ENCODE peak calls at places on chromosomes 13 and 19, in seven cellular contexts. One of them, this sample, is unnamed.

GRCh38 chr13:88824218-88824617 is 1153.0 kb downstream of the SLITRK5 start:
- DNase-seq in breast epithelium: no peak
- DNase-seq in right lobe of liver: no peak
- DNase-seq in body of pancreas: no peak
- DNase-seq in H1: no peak
- DNase-seq in GM12878: no peak
- DNase-seq in IMR-90: no peak
- DNase-seq in this sample: no peak

GRCh38 chr13:24085662-24086061 is 74.9 kb upstream of the SPATA13 start:
- DNase-seq in H1: no peak
- DNase-seq in body of pancreas: no peak
- DNase-seq in IMR-90: no peak
- DNase-seq in right lobe of liver: no peak
- DNase-seq in breast epithelium: no peak
- DNase-seq in GM12878: no peak
- DNase-seq in this sample: no peak

GRCh38 chr19:50906217-50906616 is 5.0 kb downstream of the KLK4 start:
- DNase-seq in IMR-90: no peak
- DNase-seq in body of pancreas: peak
- DNase-seq in GM12878: no peak
- DNase-seq in breast epithelium: no peak
- DNase-seq in H1: no peak
- DNase-seq in right lobe of liver: no peak
- DNase-seq in this sample: no peak

GRCh38 chr13:94020833-94021232 is 458.6 kb downstream of the DCT start:
- DNase-seq in GM12878: no peak
- DNase-seq in body of pancreas: no peak
- DNase-seq in right lobe of liver: no peak
- DNase-seq in IMR-90: peak
- DNase-seq in breast epithelium: no peak
- DNase-seq in H1: no peak
- DNase-seq in this sample: no peak

GRCh38 chr19:55398200-55398947 is 9.2 kb downstream of the UBE2S start:
- DNase-seq in breast epithelium: no peak
- DNase-seq in right lobe of liver: no peak
- DNase-seq in H1: no peak
- DNase-seq in body of pancreas: no peak
- DNase-seq in GM12878: no peak
- DNase-seq in IMR-90: no peak
- DNase-seq in this sample: no peak

GRCh38 chr19:17214531-17215124 is 529 bp upstream of the USE1 start:
- DNase-seq in body of pancreas: no peak
- DNase-seq in breast epithelium: no peak
- DNase-seq in H1: no peak
- DNase-seq in right lobe of liver: no peak
- DNase-seq in IMR-90: no peak
- DNase-seq in GM12878: no peak
- DNase-seq in this sample: no peak

GRCh38 chr13:28100149-28101121 is at the start of gene FLT3:
- DNase-seq in breast epithelium: no peak
- DNase-seq in GM12878: no peak
- DNase-seq in H1: peak
- DNase-seq in IMR-90: peak
- DNase-seq in body of pancreas: peak
- DNase-seq in right lobe of liver: peak
- DNase-seq in this sample: no peak

GRCh38 chr13:51739403-51740112 is 64.4 kb downstream of the DHRS12 start:
- DNase-seq in IMR-90: no peak
- DNase-seq in body of pancreas: no peak
- DNase-seq in right lobe of liver: no peak
- DNase-seq in H1: no peak
- DNase-seq in breast epithelium: no peak
- DNase-seq in GM12878: no peak
- DNase-seq in this sample: no peak

GRCh38 chr19:34232566-34233481 is 21.5 kb upstream of the GARRE1 start:
- DNase-seq in GM12878: no peak
- DNase-seq in right lobe of liver: no peak
- DNase-seq in H1: no peak
- DNase-seq in breast epithelium: peak
- DNase-seq in IMR-90: peak
- DNase-seq in body of pancreas: peak
- DNase-seq in this sample: no peak

GRCh38 chr13:20489185-20489820 is 36.4 kb downstream of the CRYL1 start:
- DNase-seq in H1: no peak
- DNase-seq in body of pancreas: peak
- DNase-seq in IMR-90: peak
- DNase-seq in right lobe of liver: no peak
- DNase-seq in GM12878: no peak
- DNase-seq in breast epithelium: no peak
- DNase-seq in this sample: no peak
- TF ChIP-seq CTCF in H1: peak
- TF ChIP-seq CTCF in body of pancreas: peak
- TF ChIP-seq CTCF in IMR-90: peak
- TF ChIP-seq CTCF in right lobe of liver: no peak
- TF ChIP-seq CTCF in GM12878: peak
- TF ChIP-seq CTCF in breast epithelium: peak
- TF ChIP-seq CTCF in this sample: no peak

DNA sequence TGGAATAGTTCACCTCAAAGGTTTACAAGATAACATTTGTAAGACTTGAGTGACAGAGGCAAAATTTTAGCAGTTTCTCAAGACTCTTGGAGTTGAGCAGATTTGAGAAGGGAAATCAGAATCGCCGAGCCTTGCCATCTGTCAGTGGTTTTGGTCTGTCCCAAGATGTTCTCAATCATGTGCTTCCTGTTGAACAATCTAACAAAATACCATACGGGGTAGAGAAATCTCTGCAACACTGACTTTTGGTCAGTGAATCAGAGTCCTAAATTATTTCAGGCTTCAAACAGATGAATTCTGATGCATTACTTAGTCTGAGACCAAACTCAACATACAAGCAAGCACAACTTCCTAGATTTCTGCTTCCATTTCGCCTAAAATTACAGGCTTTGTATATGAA is 3.8 kb downstream of the KCTD12 start:
- DNase-seq in GM12878: no peak
- DNase-seq in breast epithelium: no peak
- DNase-seq in body of pancreas: no peak
- DNase-seq in right lobe of liver: no peak
- DNase-seq in IMR-90: no peak
- DNase-seq in H1: no peak
- DNase-seq in this sample: no peak
- TF ChIP-seq POLR2A in GM12878: no peak
- TF ChIP-seq POLR2A in breast epithelium: no peak
- TF ChIP-seq POLR2A in body of pancreas: no peak
- TF ChIP-seq POLR2A in right lobe of liver: peak
- TF ChIP-seq POLR2A in IMR-90: no peak
- TF ChIP-seq POLR2A in H1: no peak
- TF ChIP-seq POLR2A in this sample: no peak

DNA sequence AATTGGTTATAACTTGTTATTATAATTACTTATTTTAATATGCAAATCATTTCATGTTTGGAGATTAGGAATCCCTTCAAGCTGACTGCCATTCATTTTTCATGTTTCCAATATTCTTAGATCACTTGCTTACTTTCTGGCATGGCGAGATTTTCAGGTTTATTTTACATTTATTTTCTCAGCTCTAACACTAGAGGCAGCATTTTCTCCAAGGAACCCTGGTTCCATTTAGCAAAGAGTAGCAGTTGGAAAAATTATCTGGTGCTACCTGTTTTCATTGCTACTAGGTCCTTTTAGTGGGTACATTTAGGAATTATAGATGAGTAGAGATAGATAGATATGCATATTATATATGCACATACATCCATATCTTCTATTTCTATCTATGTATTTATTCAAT is 90.9 kb upstream of the TRPC4 start:
- DNase-seq in body of pancreas: no peak
- DNase-seq in IMR-90: peak
- DNase-seq in right lobe of liver: no peak
- DNase-seq in breast epithelium: no peak
- DNase-seq in H1: no peak
- DNase-seq in GM12878: no peak
- DNase-seq in this sample: no peak
- TF ChIP-seq CTCF in body of pancreas: no peak
- TF ChIP-seq CTCF in IMR-90: peak
- TF ChIP-seq CTCF in right lobe of liver: peak
- TF ChIP-seq CTCF in breast epithelium: no peak
- TF ChIP-seq CTCF in H1: peak
- TF ChIP-seq CTCF in GM12878: peak
- TF ChIP-seq CTCF in this sample: no peak

GRCh38 chr19:15432629-15433518 is 14.1 kb upstream of the AKAP8L start:
- DNase-seq in body of pancreas: peak
- DNase-seq in breast epithelium: peak
- DNase-seq in GM12878: peak
- DNase-seq in right lobe of liver: peak
- DNase-seq in H1: no peak
- DNase-seq in IMR-90: peak
- DNase-seq in this sample: no peak
- TF ChIP-seq POLR2A in body of pancreas: peak
- TF ChIP-seq POLR2A in breast epithelium: no peak
- TF ChIP-seq POLR2A in GM12878: peak
- TF ChIP-seq POLR2A in right lobe of liver: peak
- TF ChIP-seq POLR2A in H1: peak
- TF ChIP-seq POLR2A in IMR-90: peak
- TF ChIP-seq POLR2A in this sample: peak

GRCh38 chr13:83943530-83944279 is 61.4 kb upstream of the SLITRK1 start:
- DNase-seq in H1: no peak
- DNase-seq in breast epithelium: no peak
- DNase-seq in GM12878: no peak
- DNase-seq in right lobe of liver: no peak
- DNase-seq in body of pancreas: peak
- DNase-seq in IMR-90: no peak
- DNase-seq in this sample: no peak
- TF ChIP-seq CTCF in H1: no peak
- TF ChIP-seq CTCF in breast epithelium: no peak
- TF ChIP-seq CTCF in GM12878: no peak
- TF ChIP-seq CTCF in right lobe of liver: no peak
- TF ChIP-seq CTCF in body of pancreas: no peak
- TF ChIP-seq CTCF in IMR-90: no peak
- TF ChIP-seq CTCF in this sample: no peak

DNA sequence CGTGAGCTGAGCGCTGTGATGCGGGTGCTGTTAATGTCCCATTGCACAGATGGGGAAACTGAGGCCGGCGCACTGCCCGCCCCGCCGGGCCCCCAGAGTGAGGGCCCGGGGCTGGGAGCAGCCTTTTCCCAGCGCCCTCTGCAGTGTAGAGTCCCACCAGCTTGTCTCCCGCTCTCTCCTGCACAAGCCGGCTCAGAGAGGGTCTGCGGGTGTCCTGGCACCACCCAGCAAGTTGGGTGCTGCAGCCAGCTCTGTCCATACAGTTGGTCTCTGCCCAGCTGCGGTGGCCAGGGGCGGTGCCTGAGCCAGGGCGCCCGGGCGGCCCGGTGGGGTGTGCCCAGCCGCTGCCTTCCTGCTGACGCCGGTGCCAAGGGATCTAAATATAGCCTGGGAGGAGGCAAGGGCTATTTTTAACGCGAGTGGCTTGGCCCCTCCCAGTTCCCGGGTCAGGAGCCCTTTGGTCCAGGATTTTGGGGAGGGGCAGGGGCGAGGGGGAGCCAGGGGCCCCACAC is 19.3 kb downstream of the GADD45B start:
- DNase-seq in GM12878: no peak
- DNase-seq in H1: no peak
- DNase-seq in right lobe of liver: peak
- DNase-seq in IMR-90: peak
- DNase-seq in breast epithelium: peak
- DNase-seq in body of pancreas: peak
- DNase-seq in this sample: no peak
- TF ChIP-seq POLR2A in GM12878: no peak
- TF ChIP-seq POLR2A in H1: no peak
- TF ChIP-seq POLR2A in right lobe of liver: peak
- TF ChIP-seq POLR2A in IMR-90: peak
- TF ChIP-seq POLR2A in breast epithelium: no peak
- TF ChIP-seq POLR2A in body of pancreas: no peak
- TF ChIP-seq POLR2A in this sample: no peak

DNA sequence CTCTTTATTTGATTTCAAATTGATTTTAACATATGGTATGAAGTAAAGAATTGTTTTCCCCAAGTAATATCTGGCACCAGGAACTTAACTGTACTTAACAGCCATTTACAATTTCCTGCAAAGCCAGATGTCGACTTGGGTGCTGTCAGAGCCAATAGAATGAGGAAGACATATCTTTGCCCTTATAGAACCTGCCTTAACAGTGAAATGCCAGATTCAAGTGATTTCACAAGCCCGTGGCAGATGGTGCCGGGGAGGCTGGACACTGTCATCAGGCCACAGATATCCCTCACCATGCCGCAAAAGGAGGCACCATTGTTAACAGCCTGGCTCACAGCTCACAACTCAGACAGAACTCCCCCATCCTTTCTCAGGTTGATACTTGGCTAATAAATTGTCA is 48.7 kb downstream of the ESD start:
- DNase-seq in GM12878: no peak
- DNase-seq in body of pancreas: no peak
- DNase-seq in H1: no peak
- DNase-seq in IMR-90: no peak
- DNase-seq in breast epithelium: no peak
- DNase-seq in right lobe of liver: no peak
- DNase-seq in this sample: no peak
- TF ChIP-seq CTCF in GM12878: no peak
- TF ChIP-seq CTCF in body of pancreas: no peak
- TF ChIP-seq CTCF in H1: no peak
- TF ChIP-seq CTCF in IMR-90: no peak
- TF ChIP-seq CTCF in breast epithelium: no peak
- TF ChIP-seq CTCF in right lobe of liver: no peak
- TF ChIP-seq CTCF in this sample: no peak

DNA sequence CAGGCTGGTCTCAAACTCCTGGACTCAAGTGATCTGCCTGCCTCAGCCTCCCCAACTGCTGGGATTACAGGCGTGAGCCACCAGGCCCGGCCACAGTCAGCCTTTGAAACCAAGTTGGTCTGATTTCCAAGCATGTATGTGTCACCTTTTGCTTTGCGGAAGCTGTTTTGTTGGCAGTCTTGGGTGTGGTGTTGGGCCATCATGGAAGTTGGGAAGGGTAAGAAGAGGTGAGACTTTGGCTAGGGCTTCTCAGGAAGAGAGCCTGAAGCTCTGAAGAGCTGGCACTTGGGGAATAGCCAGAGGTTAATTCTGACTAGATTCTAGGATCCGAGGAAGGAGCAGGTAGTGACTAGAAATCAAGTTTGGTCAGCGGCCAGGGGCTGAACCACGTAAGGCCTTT is 2.8 kb downstream of the RSPH6A start:
- DNase-seq in breast epithelium: no peak
- DNase-seq in body of pancreas: no peak
- DNase-seq in right lobe of liver: no peak
- DNase-seq in GM12878: no peak
- DNase-seq in IMR-90: no peak
- DNase-seq in H1: no peak
- DNase-seq in this sample: no peak
- TF ChIP-seq POLR2A in breast epithelium: no peak
- TF ChIP-seq POLR2A in body of pancreas: no peak
- TF ChIP-seq POLR2A in right lobe of liver: no peak
- TF ChIP-seq POLR2A in GM12878: no peak
- TF ChIP-seq POLR2A in IMR-90: no peak
- TF ChIP-seq POLR2A in H1: no peak
- TF ChIP-seq POLR2A in this sample: no peak

This sample was measured in vagina.